ENCODE peak calls at places on chromosomes 1 and 21, in five cellular contexts. Q is body of pancreas; D is mesenchymal stem cell; J is naive thymus-derived CD4-positive, alpha-beta T cell; Y is right lobe of liver. N is an unnamed sample.

GRCh38 chr1:9653195-9653782 is 1.8 kb downstream of the PIK3CD start:
- DNase-seq in J (no peak), D (no peak), Y (no peak), Q (no peak), N (no peak)

GRCh38 chr1:111754964-111755320 is 759 bp upstream of the DDX20 start:
- DNase-seq in J (no peak), D (peak; percentile 77), Q (peak; percentile 23), Y (peak; percentile 52), N (no peak)

GRCh38 chr1:93905051-93905450 is 4.2 kb downstream of the GCLM start:
- DNase-seq in Y (no peak), J (no peak), Q (no peak), D (no peak), N (no peak)

GRCh38 chr1:160879056-160879455 is 5.9 kb downstream of the ITLN1 start:
- DNase-seq in Q (no peak), J (no peak), Y (no peak), D (no peak), N (no peak)

GRCh38 chr1:200112308-200112707 is 84.8 kb downstream of the NR5A2 start:
- DNase-seq in J (no peak), Y (no peak), Q (no peak), D (no peak), N (no peak)

GRCh38 chr1:94237291-94238226 is at the start of gene ARHGAP29:
- DNase-seq in J (peak; percentile 20), Q (peak; percentile 88), Y (peak; percentile 93), D (peak; percentile 69), N (peak; percentile 70)

GRCh38 chr1:172556461-172556860 is 23.5 kb downstream of the SUCO start:
- DNase-seq in J (no peak), Y (no peak), Q (no peak), D (no peak), N (no peak)

GRCh38 chr1:178122283-178122682 is 28.4 kb downstream of the RASAL2 start:
- DNase-seq in D (no peak), J (no peak), Q (no peak), Y (no peak), N (no peak)

GRCh38 chr1:243322326-243322725 is 66.5 kb downstream of the SDCCAG8 start:
- DNase-seq in J (no peak), Y (no peak), Q (no peak), D (no peak), N (no peak)

GRCh38 chr1:66809736-66810326 is 8.8 kb upstream of the INSL5 start:
- DNase-seq in D (peak; percentile 63), J (no peak), Y (no peak), Q (no peak), N (no peak)

GRCh38 chr1:11535761-11536572 is 57.0 kb downstream of the DISP3 start:
- DNase-seq in D (no peak), Q (no peak), J (no peak), Y (no peak), N (no peak)

GRCh38 chr1:46697053-46697452 is 21.9 kb downstream of the EFCAB14 start:
- DNase-seq in Q (no peak), D (no peak), J (no peak), Y (no peak), N (no peak)

GRCh38 chr1:30977105-30977504 is 68.5 kb upstream of the SDC3 start:
- DNase-seq in Y (no peak), D (peak; percentile 71), Q (no peak), J (no peak), N (no peak)

GRCh38 chr1:18160290-18160942 is 52.8 kb downstream of the IGSF21 start:
- DNase-seq in Q (peak; percentile 76), Y (peak; percentile 36), J (no peak), D (no peak), N (peak; percentile 61)

GRCh38 chr1:205009666-205010065 is 33.3 kb upstream of the CNTN2 start:
- DNase-seq in Q (no peak), J (no peak), D (no peak), Y (no peak), N (no peak)

GRCh38 chr1:245406426-245406825 is 251.6 kb downstream of the KIF26B start:
- DNase-seq in Q (no peak), J (no peak), D (no peak), Y (no peak), N (no peak)

GRCh38 chr1:47181095-47181954 is 8.5 kb downstream of the PDZK1IP1 start:
- DNase-seq in Q (no peak), D (no peak), Y (peak; percentile 52), J (no peak), N (no peak)

GRCh38 chr1:183633676-183634343 is 1.8 kb downstream of the ARPC5 start:
- DNase-seq in D (peak; percentile 91), Y (no peak), J (no peak), Q (peak; percentile 24), N (no peak)

GRCh38 chr1:30714025-30714424 is 9.4 kb downstream of the MATN1 start:
- DNase-seq in Y (no peak), Q (no peak), J (no peak), D (no peak), N (no peak)

GRCh38 chr1:236099622-236100021 is 34.7 kb upstream of the NID1 start:
- DNase-seq in Y (no peak), Q (no peak), J (no peak), D (no peak), N (no peak)

GRCh38 chr21:15514073-15514946 is 215.5 kb upstream of the USP25 start:
- DNase-seq in J (no peak), D (no peak), Y (peak; percentile 26), Q (no peak), N (no peak)

GRCh38 chr1:170640581-170640980 is 23.4 kb upstream of the PRRX1 start:
- DNase-seq in J (no peak), Y (no peak), D (no peak), Q (no peak), N (no peak)

GRCh38 chr1:117584181-117584580 is 21.7 kb upstream of the TENT5C start:
- DNase-seq in J (no peak), D (no peak), Y (no peak), Q (no peak), N (no peak)

GRCh38 chr21:18340387-18340942 is 63.1 kb downstream of the TMPRSS15 start:
- DNase-seq in D (peak; percentile 30), J (no peak), Y (no peak), Q (no peak), N (no peak)

GRCh38 chr1:201945157-201945556 is 1.2 kb downstream of the LMOD1 start:
- DNase-seq in J (no peak), Y (no peak), Q (no peak), D (peak; percentile 26), N (no peak)

GRCh38 chr1:156482276-156482675 is 18.3 kb downstream of the MEF2D start:
- DNase-seq in Q (no peak), J (no peak), D (no peak), Y (no peak), N (no peak)

GRCh38 chr1:156485984-156486383 is 14.6 kb downstream of the MEF2D start:
- DNase-seq in J (no peak), Y (no peak), Q (no peak), D (no peak), N (no peak)

GRCh38 chr1:156484480-156485058 is 16.0 kb downstream of the MEF2D start:
- DNase-seq in Y (no peak), Q (no peak), J (no peak), D (no peak), N (no peak)

GRCh38 chr1:156481527-156481926 is 19.0 kb downstream of the MEF2D start:
- DNase-seq in D (no peak), Q (no peak), Y (no peak), J (no peak), N (no peak)

DNA sequence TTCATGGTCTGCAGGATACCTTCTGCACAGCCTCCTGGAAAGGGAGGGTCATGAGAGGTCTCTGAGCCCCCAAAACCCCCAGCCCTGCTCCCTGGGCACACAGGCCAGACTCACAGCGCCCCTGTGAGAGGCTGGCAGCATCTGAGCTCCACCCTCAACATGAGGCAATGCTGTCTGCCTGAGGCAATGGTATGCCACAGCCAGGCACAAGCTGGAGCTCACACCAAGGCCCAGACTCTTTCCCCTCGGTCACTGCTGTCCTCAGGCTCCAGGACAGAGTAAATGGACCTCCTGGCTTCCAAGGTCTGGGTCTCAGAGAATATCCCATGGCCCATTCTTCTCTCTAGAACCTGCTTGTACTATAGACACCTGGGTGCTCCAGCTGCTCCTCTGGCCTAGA is 17.2 kb downstream of the MEF2D start:
- DNase-seq in Q (no peak), Y (no peak), D (no peak), J (no peak), N (no peak)
- H3K4me1 ChIP-seq in Q (peaks cover 25% of the 10 kb centered on the region), Y (peaks cover 1% of the 10 kb centered on the region), D (peaks cover 10% of the 10 kb centered on the region), J (peaks cover 53% of the 10 kb centered on the region), N (peaks cover 27% of the 10 kb centered on the region)

GRCh38 chr1:182003025-182003725 is 58.3 kb downstream of the ZNF648 start:
- DNase-seq in Y (no peak), D (no peak), J (no peak), Q (no peak), N (no peak)

GRCh38 chr1:181998858-181999257 is 62.7 kb downstream of the ZNF648 start:
- DNase-seq in D (no peak), Q (no peak), Y (no peak), J (no peak), N (no peak)

GRCh38 chr1:182002570-182002969 is 58.9 kb downstream of the ZNF648 start:
- DNase-seq in D (no peak), Y (no peak), J (no peak), Q (no peak), N (no peak)

GRCh38 chr1:182004601-182005000 is 56.9 kb downstream of the ZNF648 start:
- DNase-seq in D (no peak), Q (no peak), Y (no peak), J (no peak), N (no peak)

GRCh38 chr1:182003953-182004586 is 57.4 kb downstream of the ZNF648 start:
- DNase-seq in J (no peak), D (no peak), Q (no peak), Y (no peak), N (no peak)
- H3K27me3 ChIP-seq in J (no peaks in the 10 kb centered on the region), D (peaks cover 5% of the 10 kb centered on the region), Q (no peaks in the 10 kb centered on the region), Y (no peaks in the 10 kb centered on the region), N (no peaks in the 10 kb centered on the region)

GRCh38 chr21:33293136-33293535 is 27.0 kb downstream of the IL10RB start:
- DNase-seq in Y (no peak), Q (no peak), D (no peak), J (no peak), N (no peak)

GRCh38 chr21:33293811-33294216 is 27.6 kb downstream of the IL10RB start:
- DNase-seq in Q (no peak), Y (no peak), D (no peak), J (no peak), N (no peak)

GRCh38 chr21:33292724-33293123 is 26.6 kb downstream of the IL10RB start:
- DNase-seq in Y (no peak), D (no peak), Q (no peak), J (no peak), N (no peak)

GRCh38 chr21:33299181-33299752 is 25.5 kb upstream of the IFNAR1 start:
- DNase-seq in D (no peak), Y (no peak), Q (no peak), J (no peak), N (no peak)

DNA sequence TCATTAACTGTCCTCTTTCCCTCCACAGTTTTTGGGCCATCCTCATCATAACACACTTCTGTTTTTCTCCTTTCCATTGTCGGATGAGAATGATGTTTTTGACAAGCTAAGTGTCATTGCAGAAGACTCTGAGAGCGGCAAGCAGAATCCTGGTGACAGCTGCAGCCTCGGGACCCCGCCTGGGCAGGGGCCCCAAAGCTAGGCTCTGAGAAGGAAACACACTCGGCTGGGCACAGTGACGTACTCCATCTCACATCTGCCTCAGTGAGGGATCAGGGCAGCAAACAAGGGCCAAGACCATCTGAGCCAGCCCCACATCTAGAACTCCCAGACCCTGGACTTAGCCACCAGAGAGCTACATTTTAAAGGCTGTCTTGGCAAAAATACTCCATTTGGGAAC is 28.6 kb upstream of the IFNAR1 start:
- DNase-seq in Q (no peak), J (no peak), Y (no peak), D (no peak), N (no peak)
- H3K4me1 ChIP-seq in Q (peaks cover 6% of the 10 kb centered on the region), J (peaks cover 6% of the 10 kb centered on the region), Y (no peaks in the 10 kb centered on the region), D (no peaks in the 10 kb centered on the region), N (peaks cover 4% of the 10 kb centered on the region)

GRCh38 chr1:190098107-190098506 is 379.6 kb downstream of the BRINP3 start:
- DNase-seq in J (no peak), Y (no peak), D (no peak), Q (no peak), N (no peak)
- H3K27me3 ChIP-seq in J (no peaks in the 10 kb centered on the region), Y (no peaks in the 10 kb centered on the region), D (no peaks in the 10 kb centered on the region), Q (no peaks in the 10 kb centered on the region), N (no peaks in the 10 kb centered on the region)

N was measured in adrenal gland.